ENCODE peak calls at places on chromosomes 7 and 10, in seven cellular contexts. Q, I, V, Y, F, B and R are unnamed samples.

GRCh38 chr10:43944742-43945730 is 296.4 kb upstream of the ZNF32 start:
- DNase-seq in B (no peak), Y (no peak), I (no peak), Q (no peak), V (peak; percentile 28), F (peak; percentile 21), R (no peak)

GRCh38 chr10:122624546-122624945 is 64.0 kb downstream of the DMBT1 start:
- DNase-seq in B (no peak), V (no peak), Q (no peak), F (no peak), I (no peak), Y (no peak), R (no peak)

GRCh38 chr7:106563466-106564150 is 97.3 kb downstream of the CCDC71L start:
- DNase-seq in Y (no peak), I (no peak), B (no peak), V (no peak), Q (no peak), F (no peak), R (peak; percentile 75)

GRCh38 chr7:56028942-56029630 is 22.2 kb downstream of the PSPH start:
- DNase-seq in Y (no peak), V (peak; percentile 48), Q (no peak), F (no peak), I (no peak), B (no peak), R (peak; percentile 42)

GRCh38 chr7:23247602-23248335 is 1.2 kb downstream of the GPNMB start:
- DNase-seq in Y (no peak), F (peak; percentile 80), I (no peak), V (peak; percentile 52), B (no peak), Q (no peak), R (peak; percentile 17)

GRCh38 chr7:7698930-7699329 is 19.5 kb downstream of the RPA3 start:
- DNase-seq in Y (no peak), B (no peak), F (no peak), V (no peak), Q (no peak), I (no peak), R (no peak)

GRCh38 chr7:116799912-116800311 is 62.5 kb upstream of the CAPZA2 start:
- DNase-seq in Q (no peak), V (no peak), F (no peak), Y (no peak), B (no peak), I (no peak), R (peak; percentile 35)

GRCh38 chr7:39616138-39616537 is 7.2 kb upstream of the RALA start:
- DNase-seq in I (no peak), Q (no peak), B (no peak), Y (no peak), F (no peak), V (no peak), R (peak; percentile 66)

GRCh38 chr10:7635431-7636125 is 31.2 kb downstream of the ITIH5 start:
- DNase-seq in Q (no peak), V (no peak), F (no peak), Y (no peak), I (no peak), B (no peak), R (no peak)

GRCh38 chr10:124386186-124387077 is 32.3 kb downstream of the OAT start:
- DNase-seq in B (no peak), V (peak; percentile 29), Y (no peak), Q (no peak), I (no peak), F (peak; percentile 57), R (no peak)

GRCh38 chr10:17784701-17785100 is 24.4 kb upstream of the MRC1 start:
- DNase-seq in V (no peak), F (no peak), B (no peak), Q (no peak), Y (no peak), I (no peak), R (peak; percentile 35)

GRCh38 chr10:95456486-95456885 is 104.7 kb downstream of the SORBS1 start:
- DNase-seq in Y (no peak), V (no peak), B (no peak), Q (no peak), I (no peak), F (no peak), R (no peak)

GRCh38 chr7:90187507-90188050 is 24.0 kb upstream of the STEAP2 start:
- DNase-seq in Y (no peak), Q (no peak), I (no peak), V (no peak), F (no peak), B (no peak), R (no peak)

GRCh38 chr7:86768394-86768793 is 124.7 kb downstream of the GRM3 start:
- DNase-seq in I (no peak), F (no peak), Q (no peak), B (no peak), V (no peak), Y (no peak), R (no peak)

GRCh38 chr7:20466425-20467125 is 135.9 kb downstream of the ITGB8 start:
- DNase-seq in Y (no peak), I (no peak), F (no peak), Q (no peak), V (no peak), B (no peak), R (no peak)

GRCh38 chr7:17849504-17849903 is 90.8 kb downstream of the SNX13 start:
- DNase-seq in B (no peak), Q (no peak), I (no peak), V (no peak), Y (no peak), F (no peak), R (peak; percentile 76)

GRCh38 chr10:88728107-88728763 is 22.2 kb downstream of the LIPK start:
- DNase-seq in B (peak; percentile 54), V (peak; percentile 46), I (no peak), Y (no peak), F (peak; percentile 68), Q (peak; percentile 15), R (peak; percentile 37)

GRCh38 chr7:43396193-43396747 is 186.6 kb upstream of the STK17A start:
- DNase-seq in I (no peak), B (no peak), Y (no peak), V (no peak), F (no peak), Q (no peak), R (no peak)

GRCh38 chr10:79002336-79002735 is 66.4 kb upstream of the ZMIZ1 start:
- DNase-seq in V (no peak), B (no peak), Q (no peak), I (no peak), F (no peak), Y (no peak), R (no peak)

GRCh38 chr10:43392757-43393156 is 16.2 kb downstream of the HNRNPF start:
- DNase-seq in Q (no peak), V (no peak), Y (no peak), F (no peak), B (no peak), I (no peak), R (no peak)

GRCh38 chr7:112272921-112273561 is 66.5 kb downstream of the ZNF277 start:
- DNase-seq in B (no peak), Q (no peak), Y (peak; percentile 86), V (peak; percentile 46), I (no peak), F (peak; percentile 65), R (peak; percentile 7)

DNA sequence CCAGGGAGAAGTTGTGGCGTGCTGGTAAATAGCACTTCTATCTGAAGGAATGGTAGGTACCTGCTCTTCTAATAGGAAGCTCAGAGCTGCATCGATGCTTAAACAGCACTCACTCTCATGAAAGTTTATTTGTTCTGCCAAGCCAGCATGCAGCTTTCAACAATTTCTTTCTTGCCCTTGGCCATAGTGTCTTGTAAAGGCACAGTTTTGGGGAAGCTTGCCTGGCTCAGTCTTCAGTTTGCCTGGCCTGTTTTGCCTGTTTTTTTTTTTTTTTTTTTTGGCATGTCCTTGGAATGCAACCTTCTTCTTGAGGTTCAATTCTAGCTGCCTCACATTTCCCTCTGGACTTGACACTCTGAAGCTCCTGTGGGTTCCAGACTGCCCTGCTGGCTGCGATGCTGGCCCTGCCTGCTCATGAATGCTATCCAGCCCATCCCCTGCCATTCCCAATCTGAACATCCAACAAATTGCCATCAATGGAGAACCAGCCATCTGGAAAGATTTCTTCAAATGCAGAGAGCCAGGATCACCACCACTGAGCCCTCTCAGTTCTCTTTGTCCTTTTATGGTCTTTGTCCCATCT is 133.8 kb downstream of the ANLN start:
- DNase-seq in Q (no peak), F (no peak), V (no peak), Y (no peak), I (no peak), B (no peak), R (no peak)
- H3K4me3 ChIP-seq in Q (no peak overlapping the region), F (no peak overlapping the region), V (no peak overlapping the region), Y (no peak overlapping the region), I (no peak overlapping the region), B (no peak overlapping the region), R (no peak overlapping the region)

GRCh38 chr7:134674424-134674823 is 27.8 kb downstream of the BPGM start:
- DNase-seq in F (no peak), Q (no peak), V (no peak), Y (no peak), B (no peak), I (no peak), R (no peak)
- TF ChIP-seq CTCF in F (no peak), Q (no peak), V (no peak), Y (no peak), B (no peak), I (no peak), R (no peak)

GRCh38 chr7:114923403-114923713 is 1.5 kb downstream of the MDFIC start:
- DNase-seq in Q (no peak), I (no peak), Y (no peak), F (no peak), B (no peak), V (no peak), R (no peak)

GRCh38 chr7:114922151-114922651 is 307 bp downstream of the MDFIC start:
- DNase-seq in I (no peak), B (no peak), F (peak; percentile 83), Y (peak; percentile 71), V (peak; percentile 75), Q (no peak), R (peak; percentile 53)

GRCh38 chr7:114925443-114925842 is 3.5 kb downstream of the MDFIC start:
- DNase-seq in Y (no peak), F (no peak), V (no peak), I (no peak), B (no peak), Q (no peak), R (no peak)

GRCh38 chr7:114922652-114923402 is 933 bp downstream of the MDFIC start:
- DNase-seq in F (peak; percentile 76), Q (no peak), V (peak; percentile 49), Y (peak; percentile 80), I (no peak), B (no peak), R (peak; percentile 87)

GRCh38 chr7:114924066-114924712 is 2.3 kb downstream of the MDFIC start:
- DNase-seq in V (no peak), B (no peak), F (no peak), I (no peak), Y (peak; percentile 50), Q (no peak), R (no peak)
- H3K4me3 ChIP-seq in V (peak overlapping the region; percentile 69), B (no peak overlapping the region), F (peak overlapping the region; percentile 90), I (peak overlapping the region; percentile 91), Y (peak overlapping the region; percentile 74), Q (no peak overlapping the region), R (peak overlapping the region; percentile 86)

DNA sequence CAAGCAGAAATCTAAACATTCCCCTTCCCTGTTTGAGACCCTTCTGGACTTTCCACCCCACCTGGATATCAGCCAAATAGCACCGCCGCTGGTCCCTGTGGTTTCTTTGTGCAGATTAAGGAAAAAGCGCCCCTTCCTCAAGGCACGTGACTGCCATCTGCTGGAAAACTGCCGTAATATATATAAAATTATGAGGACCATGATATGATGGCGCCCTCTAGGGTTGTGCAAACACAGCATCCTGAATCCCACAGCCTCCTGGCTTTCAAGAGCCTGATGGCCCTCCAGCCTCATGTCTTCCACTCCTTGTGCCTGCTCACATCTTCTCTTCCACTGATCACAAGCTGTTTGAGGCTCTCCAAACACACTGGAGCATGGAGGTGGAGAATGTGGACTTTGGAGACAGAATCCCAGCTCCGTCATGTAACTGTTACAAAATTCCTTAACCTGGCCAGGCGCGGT is 121.3 kb downstream of the MYL10 start:
- DNase-seq in B (peak; percentile 63), V (no peak), I (no peak), Q (peak; percentile 87), F (no peak), Y (peak; percentile 56), R (peak; percentile 37)
- TF ChIP-seq CTCF in B (peak; percentile 100), V (peak; percentile 49), I (peak; percentile 63), Q (peak; percentile 100), F (peak; percentile 40), Y (peak; percentile 85), R (peak; percentile 64)